ENCODE peak calls at places on chromosomes 4 and X, in ten cellular contexts. R is fibroblast of the aortic adventitia; L is psoas muscle; X is fibroblast of lung; B is tibial artery; F is mammary epithelial cell; Y is cardiac muscle cell; C is choroid plexus epithelial cell; G is WERI-Rb-1; T is CD8-positive, alpha-beta T cell. N is an unnamed sample.

GRCh38 chr4:69881173-69881773 is 21.3 kb upstream of the SULT1E1 start:
- DNase-seq in X (peak; percentile 77), R (peak; percentile 78), C (peak; percentile 86), L (no peak), G (peak; percentile 30), T (peak; percentile 13), B (peak; percentile 28), Y (peak; percentile 77), F (peak; percentile 27), N (no peak)

GRCh38 chr4:137359691-137360315 is 172.5 kb downstream of the PCDH18 start:
- DNase-seq in Y (peak; percentile 21), C (peak; percentile 14), G (no peak), R (peak; percentile 70), L (no peak), T (no peak), X (peak; percentile 56), F (no peak), B (no peak), N (peak; percentile 17)

GRCh38 chr4:16253127-16253960 is 27.1 kb upstream of the TAPT1 start:
- DNase-seq in X (peak; percentile 81), Y (peak; percentile 79), L (no peak), G (no peak), T (no peak), C (peak; percentile 80), R (peak; percentile 87), F (peak; percentile 64), B (no peak), N (no peak)

GRCh38 chr4:79024371-79024770 is 85.1 kb upstream of the PAQR3 start:
- DNase-seq in C (no peak), T (no peak), Y (no peak), B (no peak), G (no peak), R (no peak), X (no peak), L (no peak), F (no peak), N (no peak)

GRCh38 chrX:150182176-150182575 is 180.9 kb upstream of the MAMLD1 start:
- DNase-seq in T (no peak), R (no peak), Y (no peak), F (no peak), B (no peak), C (peak; percentile 43), X (peak; percentile 48), L (no peak), G (no peak), N (no peak)

GRCh38 chr4:88583643-88584470 is 8.4 kb upstream of the HERC3 start:
- DNase-seq in X (no peak), C (no peak), G (no peak), R (no peak), B (no peak), F (no peak), Y (no peak), L (no peak), T (no peak), N (no peak)

GRCh38 chr4:38818441-38818976 is 13.9 kb upstream of the TLR1 start:
- DNase-seq in F (peak; percentile 98), L (no peak), B (no peak), G (no peak), Y (no peak), X (no peak), R (no peak), C (no peak), T (no peak), N (no peak)

GRCh38 chrX:153875391-153876111 is 10.4 kb downstream of the L1CAM start:
- DNase-seq in R (peak; percentile 16), B (no peak), C (peak; percentile 36), Y (peak; percentile 46), L (peak; percentile 67), F (no peak), T (peak; percentile 70), G (peak; percentile 78), X (peak; percentile 11), N (peak; percentile 54)

GRCh38 chr4:5753766-5754528 is 42.9 kb downstream of the EVC start:
- DNase-seq in C (peak; percentile 97), T (no peak), G (no peak), B (no peak), L (no peak), R (peak; percentile 91), X (peak; percentile 87), Y (peak; percentile 91), F (peak; percentile 57), N (no peak)

GRCh38 chrX:45771560-45772340 is 571.1 kb upstream of the DIPK2B start:
- DNase-seq in X (peak; percentile 81), R (peak; percentile 63), G (no peak), T (peak; percentile 57), B (peak; percentile 28), C (peak; percentile 79), Y (peak; percentile 63), F (peak; percentile 59), L (no peak), N (no peak)

GRCh38 chr4:173418636-173419035 is 19.7 kb upstream of the SCRG1 start:
- DNase-seq in B (no peak), C (no peak), L (no peak), X (no peak), T (no peak), Y (no peak), R (no peak), F (no peak), G (no peak), N (no peak)

GRCh38 chr4:82705881-82706280 is 92.7 kb downstream of the SCD5 start:
- DNase-seq in C (peak; percentile 44), T (no peak), X (no peak), Y (no peak), G (no peak), R (no peak), B (no peak), L (no peak), F (no peak), N (no peak)

GRCh38 chrX:5644786-5645185 is 583.9 kb downstream of the NLGN4X start:
- DNase-seq in L (no peak), T (no peak), F (no peak), Y (no peak), C (no peak), G (no peak), B (no peak), X (no peak), R (no peak), N (no peak)

GRCh38 chr4:182213024-182213423 is 30.2 kb upstream of the TENM3 start:
- DNase-seq in T (no peak), L (no peak), Y (peak; percentile 30), R (peak; percentile 38), C (peak; percentile 60), B (no peak), F (no peak), G (no peak), X (peak; percentile 70), N (no peak)
- H3K4me3 ChIP-seq in T (no peak overlapping the region), L (no peak overlapping the region), Y (no peak overlapping the region), R (no peak overlapping the region), C (no peak overlapping the region), B (no peak overlapping the region), F (no peak overlapping the region), G (peak overlapping the region; percentile 16), X (no peak overlapping the region), N (no peak overlapping the region)

GRCh38 chr4:85825937-85826678 is 351.2 kb downstream of the ARHGAP24 start:
- DNase-seq in Y (peak; percentile 41), B (peak; percentile 25), G (peak; percentile 44), C (peak; percentile 71), L (no peak), F (no peak), T (no peak), X (peak; percentile 51), R (peak; percentile 59), N (no peak)
- TF ChIP-seq CTCF in Y (no peak), B (peak; percentile 35), G (peak; percentile 24), C (peak; percentile 42), L (no peak), F (no peak), T (no peak), X (peak; percentile 23), R (peak; percentile 11), N (no peak)

GRCh38 chr4:148847544-148847943 is 405.3 kb upstream of the NR3C2 start:
- DNase-seq in T (no peak), B (no peak), G (no peak), X (no peak), L (no peak), Y (no peak), R (no peak), C (no peak), F (no peak), N (no peak)
- H3K4me3 ChIP-seq in T (no peak overlapping the region), B (no peak overlapping the region), G (no peak overlapping the region), X (no peak overlapping the region), L (no peak overlapping the region), Y (no peak overlapping the region), R (no peak overlapping the region), C (no peak overlapping the region), F (no peak overlapping the region), N (no peak overlapping the region)

GRCh38 chr4:113908829-113909228 is 70.6 kb downstream of the ARSJ start:
- DNase-seq in L (no peak), R (peak; percentile 31), X (peak; percentile 29), G (no peak), Y (no peak), B (no peak), C (peak; percentile 42), F (no peak), T (no peak), N (no peak)
- TF ChIP-seq CTCF in L (peak; percentile 26), R (peak; percentile 18), X (no peak), G (no peak), Y (no peak), B (no peak), C (no peak), F (no peak), T (no peak), N (no peak)

N was measured in uterus.